ENCODE peak calls at places on chromosomes 13 and 19, in six cellular contexts. X is A549, D is K562, U is SK-N-SH, M is GM12878, O is HepG2. Z is an unnamed sample.

GRCh38 chr19:46574533-46574932 is 26.6 kb upstream of the CALM3 start:
- DNase-seq in X (no peak), M (no peak), U (peak), O (no peak), D (no peak), Z (no peak)

GRCh38 chr13:49436890-49437289 is 7.0 kb downstream of the CAB39L start:
- DNase-seq in M (no peak), D (no peak), U (no peak), O (no peak), X (peak), Z (peak)

GRCh38 chr13:95865080-95865597 is 188.1 kb downstream of the UGGT2 start:
- DNase-seq in D (no peak), X (no peak), U (no peak), M (no peak), O (no peak), Z (no peak)

GRCh38 chr13:52600666-52601065 is 41.6 kb upstream of the HNRNPA1L2 start:
- DNase-seq in X (no peak), O (no peak), U (no peak), D (no peak), M (no peak), Z (no peak)

GRCh38 chr19:54436031-54436523 is 12.9 kb upstream of the LENG8 start:
- DNase-seq in O (no peak), X (no peak), U (no peak), M (no peak), D (no peak), Z (no peak)

GRCh38 chr19:53076984-53077383 is 26.2 kb downstream of the ZNF160 start:
- DNase-seq in O (peak), X (peak), M (no peak), U (peak), D (no peak), Z (peak)

GRCh38 chr13:44752184-44752583 is 176.1 kb upstream of the TSC22D1 start:
- DNase-seq in X (no peak), O (peak), U (no peak), M (no peak), D (no peak), Z (no peak)

GRCh38 chr19:36771275-36772231 is 1.1 kb downstream of the ZNF850 start:
- DNase-seq in U (peak), O (peak), M (peak), X (peak), D (peak), Z (peak)

GRCh38 chr13:40189885-40190655 is 476.4 kb downstream of the FOXO1 start:
- DNase-seq in M (no peak), X (no peak), O (no peak), U (peak), D (no peak), Z (no peak)

GRCh38 chr19:6811906-6812305 is 39.4 kb downstream of the VAV1 start:
- DNase-seq in U (peak), O (peak), D (peak), M (peak), X (peak), Z (peak)

DNA sequence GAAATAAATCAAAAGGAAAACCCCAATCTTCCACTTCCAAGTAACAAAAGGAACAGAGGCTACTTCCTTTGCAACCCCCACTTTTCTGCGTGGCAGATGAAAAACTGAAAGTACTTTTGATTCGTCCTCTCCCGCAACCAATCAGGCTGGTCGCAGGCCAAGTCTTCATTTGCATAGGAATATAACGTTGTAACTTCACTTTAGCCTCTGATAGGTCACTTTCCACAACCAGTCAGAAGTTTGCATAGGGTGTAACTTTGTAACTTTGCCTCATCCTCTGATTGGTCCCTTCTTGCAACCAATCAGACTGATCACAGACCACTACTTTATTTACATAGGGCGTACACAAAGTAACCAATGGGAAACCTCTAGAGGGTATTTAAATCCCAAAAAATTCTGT is 37.2 kb downstream of the TGDS start:
- DNase-seq in M (no peak), U (no peak), D (no peak), O (no peak), X (peak), Z (no peak)
- TF ChIP-seq SMC3 in M (no peak), U (no peak), D (no peak), O (no peak), X (no peak), Z (no peak)

GRCh38 chr19:31105761-31106160 is 243.5 kb downstream of the TSHZ3 start:
- DNase-seq in D (no peak), M (no peak), X (no peak), O (no peak), U (no peak), Z (no peak)
- TF ChIP-seq SMC3 in D (no peak), M (no peak), X (no peak), O (no peak), U (no peak), Z (no peak)

DNA sequence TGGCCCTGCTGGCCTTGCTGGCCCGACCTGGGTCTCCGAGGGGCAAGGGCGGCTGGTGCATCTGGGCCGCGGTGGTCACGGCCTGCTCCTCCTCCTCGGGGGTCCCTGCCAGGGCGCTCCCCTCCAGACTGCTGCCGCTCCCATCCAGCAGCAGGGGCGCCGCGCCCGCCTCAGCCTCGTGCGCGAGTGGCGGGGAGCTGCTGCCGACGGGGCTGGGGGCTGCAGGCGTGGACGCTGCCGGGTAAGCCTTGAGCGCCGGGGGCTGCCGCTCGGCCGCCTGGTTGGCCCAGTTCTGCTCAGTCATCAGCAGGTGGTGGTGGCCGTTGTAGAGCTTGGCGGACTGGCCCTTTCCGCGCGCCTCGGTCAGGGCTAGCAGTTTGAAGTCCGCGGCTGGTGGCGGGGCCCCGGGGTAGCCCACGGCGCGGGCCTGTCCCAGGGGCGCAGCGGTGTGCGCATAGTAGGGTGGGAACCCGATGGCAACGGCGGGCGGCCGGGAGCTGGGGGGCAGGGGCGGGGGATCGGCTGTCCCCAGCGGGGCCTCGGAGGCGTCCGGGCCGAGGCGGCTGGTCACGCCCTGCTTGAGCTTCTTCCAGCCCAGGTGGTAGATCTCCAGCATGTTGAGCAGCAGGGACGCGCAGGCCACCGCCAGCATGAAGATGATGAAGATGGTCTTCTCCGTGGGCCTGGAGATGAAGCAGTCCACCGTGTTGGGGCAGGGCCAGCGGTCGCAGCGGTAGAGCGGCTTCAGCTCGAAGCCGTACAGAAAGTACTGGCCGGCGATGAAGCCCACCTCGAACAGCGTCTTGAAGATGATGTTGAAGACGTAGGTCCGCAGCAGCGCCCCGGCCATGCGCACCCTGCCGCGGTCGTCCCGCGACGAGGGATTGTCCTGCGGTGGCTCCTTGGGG is 18.6 kb downstream of the GJA3 start:
- DNase-seq in X (no peak), M (no peak), O (no peak), D (no peak), U (peak), Z (no peak)
- TF ChIP-seq SMC3 in X (no peak), M (no peak), O (no peak), D (no peak), U (no peak), Z (no peak)

GRCh38 chr13:39105110-39105509 is 66.9 kb downstream of the NHLRC3 start:
- DNase-seq in X (no peak), D (no peak), U (peak), M (no peak), O (no peak), Z (no peak)
- TF ChIP-seq SMC3 in X (no peak), D (no peak), U (no peak), M (no peak), O (no peak), Z (no peak)

DNA sequence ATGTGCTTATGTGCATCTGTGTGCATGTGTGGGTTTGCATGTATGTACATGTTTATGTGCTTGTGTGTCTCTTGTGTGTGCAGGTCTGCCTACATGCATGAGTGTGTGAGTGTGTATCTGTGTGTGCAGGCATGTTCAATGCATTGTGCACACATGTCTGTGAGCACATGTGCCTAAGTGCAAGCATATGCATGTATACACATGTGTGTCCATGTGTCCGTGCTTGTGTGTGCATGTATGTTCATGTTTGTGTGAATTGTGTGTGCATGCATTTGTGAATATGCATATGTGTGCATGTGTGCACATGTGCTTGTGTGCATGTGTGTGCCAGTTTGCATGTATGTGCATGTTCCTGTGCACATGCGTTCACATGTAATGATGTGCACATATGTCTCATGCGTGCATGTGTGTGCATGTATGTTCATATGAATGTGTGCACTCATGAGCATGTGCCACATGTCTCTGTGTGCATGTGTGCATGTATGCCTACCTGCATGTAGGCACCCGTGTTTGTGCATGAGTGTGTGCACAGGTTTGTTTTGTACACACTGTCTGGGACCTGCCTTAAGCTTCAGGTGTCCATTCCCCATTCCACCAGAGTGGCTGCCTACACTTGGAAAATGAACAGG is 32.1 kb upstream of the PTPRS start:
- DNase-seq in D (no peak), M (no peak), X (no peak), O (no peak), U (no peak), Z (no peak)
- TF ChIP-seq SMC3 in D (no peak), M (no peak), X (no peak), O (no peak), U (no peak), Z (no peak)

GRCh38 chr19:18834644-18834984 is 2.9 kb downstream of the UPF1 start:
- DNase-seq in U (no peak), M (no peak), O (no peak), X (no peak), D (no peak), Z (no peak)

GRCh38 chr19:18833141-18833476 is 1.4 kb downstream of the UPF1 start:
- DNase-seq in X (no peak), D (no peak), O (no peak), U (no peak), M (no peak), Z (no peak)

GRCh38 chr19:18831524-18832330 is at the start of gene UPF1:
- DNase-seq in D (peak), U (peak), O (peak), M (no peak), X (peak), Z (peak)

GRCh38 chr19:18832331-18833140 is 777 bp downstream of the UPF1 start:
- DNase-seq in D (peak), U (peak), M (no peak), O (peak), X (peak), Z (no peak)

DNA sequence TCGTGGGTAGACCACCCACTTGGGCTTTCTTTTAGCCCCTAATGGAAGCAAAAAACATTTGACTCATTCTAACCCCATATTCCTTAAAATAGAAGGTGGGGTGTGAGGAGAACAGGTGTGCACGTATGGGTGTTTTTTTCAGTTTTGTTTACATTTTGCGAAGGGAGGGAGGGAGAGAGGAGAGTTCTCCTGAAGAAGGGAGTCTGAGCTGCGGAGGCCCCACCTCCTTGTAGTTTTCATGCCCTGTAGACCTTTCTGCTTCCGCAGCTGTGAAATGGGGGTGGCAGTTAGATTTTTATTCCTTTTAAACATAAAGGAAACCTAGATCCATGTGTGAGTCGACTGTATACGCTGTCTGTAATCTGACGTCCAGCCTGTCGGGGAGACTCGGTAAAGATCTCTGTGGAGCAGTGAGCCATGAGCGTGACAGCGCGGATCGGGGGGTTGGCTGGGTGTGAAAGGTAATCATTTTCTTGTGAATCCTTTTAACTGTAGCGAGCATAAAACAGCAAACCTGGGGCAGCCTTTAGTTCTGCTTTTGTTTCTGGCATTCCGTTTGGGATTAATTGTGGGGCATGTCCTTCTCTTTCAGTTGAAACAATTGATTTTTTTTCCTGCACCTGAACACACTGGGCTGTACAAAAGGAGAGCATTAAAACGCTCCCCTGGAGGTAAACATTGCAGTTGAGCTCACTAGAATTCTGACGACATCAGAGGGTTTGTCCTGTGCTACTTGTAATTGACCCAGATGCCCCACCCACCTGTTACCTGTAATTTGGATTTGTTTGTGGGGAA is 2.3 kb downstream of the UPF1 start:
- DNase-seq in O (peak), D (peak), U (no peak), M (no peak), X (no peak), Z (no peak)
- TF ChIP-seq SMC3 in O (no peak), D (no peak), U (no peak), M (no peak), X (no peak), Z (no peak)

GRCh38 chr19:42201489-42202289 is 15.8 kb downstream of the DEDD2 start:
- DNase-seq in O (no peak), M (peak), X (no peak), D (no peak), U (no peak), Z (no peak)
- TF ChIP-seq SMC3 in O (no peak), M (no peak), X (no peak), D (no peak), U (no peak), Z (no peak)

DNA sequence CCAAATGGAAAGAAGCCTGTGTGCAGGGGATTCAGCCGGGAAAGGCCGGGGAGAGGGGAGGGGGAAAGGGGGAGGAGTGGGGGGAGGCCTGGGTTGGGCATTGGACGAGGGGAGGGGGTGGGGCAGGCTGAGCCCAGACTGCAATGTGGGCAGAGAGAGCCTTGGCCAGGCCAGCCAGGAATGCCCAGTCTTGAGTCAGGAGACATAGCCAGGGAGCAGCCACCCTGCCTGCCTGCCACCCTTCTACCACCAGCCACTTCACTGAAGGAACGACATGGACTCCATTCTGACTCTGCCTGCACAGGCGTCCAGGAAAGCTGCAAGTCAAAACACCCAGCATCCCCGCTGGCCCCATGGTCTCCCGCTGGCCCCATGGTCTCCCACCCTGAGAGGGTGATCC is 498 bp downstream of the PROZ start:
- DNase-seq in O (no peak), U (no peak), X (no peak), M (no peak), D (no peak), Z (no peak)
- TF ChIP-seq SMC3 in O (no peak), U (no peak), X (no peak), M (no peak), D (no peak), Z (no peak)

DNA sequence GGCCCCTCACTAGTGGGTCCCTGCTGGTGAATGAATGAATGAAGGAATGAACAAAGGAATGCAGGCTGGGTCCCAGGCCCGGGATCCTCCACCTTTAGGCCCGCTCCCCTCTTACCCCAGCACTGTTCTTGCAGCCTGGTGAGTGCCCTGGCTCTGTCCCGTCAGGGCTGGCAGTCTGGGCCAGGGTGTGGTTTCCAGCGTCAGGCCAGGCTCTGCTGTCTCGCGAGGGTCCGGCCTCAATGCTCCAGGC is 317 bp downstream of the LYL1 start:
- DNase-seq in M (no peak), X (no peak), O (no peak), U (no peak), D (no peak), Z (no peak)
- TF ChIP-seq SMC3 in M (no peak), X (no peak), O (no peak), U (no peak), D (no peak), Z (no peak)

Z was measured in IMR-90.